ENCODE peak calls at places on chromosomes 16 and 17, in four cellular contexts. F is tibial nerve, Q is upper lobe of right lung, U is nucleus accumbens. K is an unnamed sample.

GRCh38 chr17:17379197-17379991 is 76.2 kb downstream of the NT5M start:
- DNase-seq in U (no peak), F (no peak), Q (peak; percentile 53), K (no peak)

GRCh38 chr16:2170080-2170479 is 14.5 kb downstream of the TRAF7 start:
- DNase-seq in F (no peak), U (no peak), Q (no peak), K (no peak)

GRCh38 chr17:14813649-14814048 is 451.5 kb downstream of the PMP22 start:
- DNase-seq in U (no peak), F (no peak), Q (peak; percentile 73), K (no peak)

GRCh38 chr17:57696050-57696449 is 49.0 kb downstream of the CCDC182 start:
- DNase-seq in Q (no peak), U (no peak), F (no peak), K (no peak)

GRCh38 chr17:78375401-78376079 is 2.9 kb upstream of the PGS1 start:
- DNase-seq in Q (peak; percentile 80), U (no peak), F (no peak), K (no peak)

GRCh38 chr17:19533718-19534561 is at the start of gene SLC47A1:
- DNase-seq in F (no peak), U (no peak), Q (peak; percentile 80), K (no peak)

GRCh38 chr17:73594025-73594424 is 50.2 kb downstream of the SDK2 start:
- DNase-seq in U (no peak), Q (no peak), F (no peak), K (no peak)

GRCh38 chr16:3259097-3259496 is 2.7 kb upstream of the MEFV start:
- DNase-seq in U (peak; percentile 18), Q (no peak), F (no peak), K (peak; percentile 8)

GRCh38 chr17:58268774-58269556 is 11.8 kb downstream of the MPO start:
- DNase-seq in F (no peak), U (no peak), Q (peak; percentile 40), K (no peak)

GRCh38 chr17:62681939-62682381 is 54.5 kb downstream of the MRC2 start:
- DNase-seq in Q (no peak), U (no peak), F (no peak), K (peak; percentile 71)

GRCh38 chr16:49859139-49859947 is 3.4 kb upstream of the ZNF423 start:
- DNase-seq in Q (peak; percentile 73), U (no peak), F (no peak), K (no peak)

GRCh38 chr17:31722251-31723056 is 136.6 kb downstream of the COPRS start:
- DNase-seq in Q (no peak), F (no peak), U (no peak), K (no peak)

GRCh38 chr17:48429156-48429555 is 858 bp downstream of the SKAP1 start:
- DNase-seq in F (no peak), U (no peak), Q (no peak), K (no peak)

GRCh38 chr16:749010-749409 is 8.2 kb upstream of the CIAO3 start:
- DNase-seq in F (no peak), Q (no peak), U (no peak), K (no peak)

GRCh38 chr17:76528156-76528527 is 9.4 kb downstream of the CYGB start:
- DNase-seq in F (no peak), Q (no peak), U (no peak), K (no peak)

GRCh38 chr17:73291260-73291801 is 20.5 kb downstream of the CDC42EP4 start:
- DNase-seq in U (no peak), F (peak; percentile 58), Q (peak; percentile 85), K (no peak)

GRCh38 chr17:80116276-80116922 is 15.0 kb downstream of the GAA start:
- DNase-seq in U (no peak), F (no peak), Q (peak; percentile 21), K (no peak)

GRCh38 chr16:85479972-85480726 is 133.0 kb upstream of the GSE1 start:
- DNase-seq in Q (peak; percentile 82), U (no peak), F (no peak), K (no peak)

GRCh38 chr17:45987706-45988105 is 11.3 kb upstream of the STH start:
- DNase-seq in Q (no peak), U (no peak), F (no peak), K (no peak)

GRCh38 chr17:83136156-83136555 is 56.7 kb downstream of the METRNL start:
- DNase-seq in Q (peak; percentile 39), U (no peak), F (no peak), K (no peak)

GRCh38 chr16:12517310-12517694 is 286.4 kb downstream of the CPPED1 start:
- DNase-seq in U (no peak), F (no peak), Q (no peak), K (no peak)

GRCh38 chr17:70906808-70907207 is 737.5 kb downstream of the KCNJ2 start:
- DNase-seq in Q (no peak), F (no peak), U (no peak), K (no peak)

GRCh38 chr17:78396436-78397335 is 18.2 kb downstream of the PGS1 start:
- DNase-seq in F (no peak), Q (no peak), U (peak; percentile 16), K (no peak)

GRCh38 chr16:55567382-55567781 is 898 bp downstream of the CAPNS2 start:
- DNase-seq in F (no peak), Q (no peak), U (no peak), K (no peak)

GRCh38 chr16:67546761-67547422 is 15.4 kb upstream of the CTCF start:
- DNase-seq in F (peak; percentile 48), Q (peak; percentile 85), U (peak; percentile 47), K (peak; percentile 41)

GRCh38 chr17:17058304-17058703 is 16.0 kb downstream of the MPRIP start:
- DNase-seq in Q (no peak), U (no peak), F (no peak), K (no peak)

GRCh38 chr17:43673516-43674323 is 12.0 kb upstream of the MEOX1 start:
- DNase-seq in Q (peak; percentile 73), F (peak; percentile 72), U (peak; percentile 11), K (peak; percentile 10)

GRCh38 chr16:1481906-1482835 is 6.6 kb downstream of the PTX4 start:
- DNase-seq in Q (no peak), F (no peak), U (no peak), K (no peak)

GRCh38 chr16:74230126-74230525 is 66.5 kb upstream of the PSMD7 start:
- DNase-seq in Q (no peak), U (no peak), F (no peak), K (no peak)

GRCh38 chr16:27928542-27928941 is 135.0 kb downstream of the GSG1L start:
- DNase-seq in F (no peak), U (no peak), Q (no peak), K (no peak)

K was measured in C1 segment of cervical spinal cord.